ENCODE peak calls at places on chromosomes 11 and 22, in four cellular contexts. One of them, this sample, is unnamed.

GRCh38 chr11:125076378-125076945 is 13.4 kb downstream of the SLC37A2 start:
- DNase-seq in HepG2: no peak
- DNase-seq in K562: no peak
- DNase-seq in H1: no peak
- DNase-seq in this sample: no peak

GRCh38 chr22:31144223-31144622 is 3.9 kb upstream of the PLA2G3 start:
- DNase-seq in K562: no peak
- DNase-seq in HepG2: no peak
- DNase-seq in H1: no peak
- DNase-seq in this sample: no peak

GRCh38 chr11:114395776-114396175 is 4.5 kb downstream of the C11orf71 start:
- DNase-seq in HepG2: peak
- DNase-seq in K562: peak
- DNase-seq in H1: no peak
- DNase-seq in this sample: no peak

GRCh38 chr11:96246718-96247540 is 96.1 kb downstream of the MAML2 start:
- DNase-seq in HepG2: peak
- DNase-seq in H1: no peak
- DNase-seq in K562: no peak
- DNase-seq in this sample: no peak

GRCh38 chr11:73716153-73717056 is 44.5 kb downstream of the RAB6A start:
- DNase-seq in H1: no peak
- DNase-seq in K562: no peak
- DNase-seq in HepG2: peak
- DNase-seq in this sample: no peak

GRCh38 chr11:71499125-71499524 is 27.9 kb upstream of the KRTAP5-7 start:
- DNase-seq in HepG2: no peak
- DNase-seq in K562: no peak
- DNase-seq in H1: no peak
- DNase-seq in this sample: no peak

GRCh38 chr11:8267831-8268529 is 4.3 kb upstream of the LMO1 start:
- DNase-seq in HepG2: no peak
- DNase-seq in K562: no peak
- DNase-seq in H1: peak
- DNase-seq in this sample: no peak

GRCh38 chr11:124872741-124873140 is 7.5 kb downstream of the ROBO3 start:
- DNase-seq in H1: no peak
- DNase-seq in K562: peak
- DNase-seq in HepG2: no peak
- DNase-seq in this sample: no peak

GRCh38 chr22:23688121-23688520 is 2.7 kb upstream of the RGL4 start:
- DNase-seq in K562: no peak
- DNase-seq in H1: no peak
- DNase-seq in HepG2: no peak
- DNase-seq in this sample: no peak

GRCh38 chr11:119375629-119376196 is 5.8 kb downstream of the USP2 start:
- DNase-seq in HepG2: peak
- DNase-seq in H1: peak
- DNase-seq in K562: peak
- DNase-seq in this sample: no peak

GRCh38 chr11:114058026-114058706 is 1.3 kb upstream of the ZBTB16 start:
- DNase-seq in HepG2: no peak
- DNase-seq in H1: peak
- DNase-seq in K562: no peak
- DNase-seq in this sample: no peak

GRCh38 chr11:131109256-131109655 is 193.0 kb upstream of the SNX19 start:
- DNase-seq in HepG2: no peak
- DNase-seq in K562: no peak
- DNase-seq in H1: no peak
- DNase-seq in this sample: no peak
- TF ChIP-seq ATF2 in HepG2: no peak
- TF ChIP-seq ATF2 in K562: no peak
- TF ChIP-seq ATF2 in H1: no peak
- TF ChIP-seq ATF2 in this sample: no peak

DNA sequence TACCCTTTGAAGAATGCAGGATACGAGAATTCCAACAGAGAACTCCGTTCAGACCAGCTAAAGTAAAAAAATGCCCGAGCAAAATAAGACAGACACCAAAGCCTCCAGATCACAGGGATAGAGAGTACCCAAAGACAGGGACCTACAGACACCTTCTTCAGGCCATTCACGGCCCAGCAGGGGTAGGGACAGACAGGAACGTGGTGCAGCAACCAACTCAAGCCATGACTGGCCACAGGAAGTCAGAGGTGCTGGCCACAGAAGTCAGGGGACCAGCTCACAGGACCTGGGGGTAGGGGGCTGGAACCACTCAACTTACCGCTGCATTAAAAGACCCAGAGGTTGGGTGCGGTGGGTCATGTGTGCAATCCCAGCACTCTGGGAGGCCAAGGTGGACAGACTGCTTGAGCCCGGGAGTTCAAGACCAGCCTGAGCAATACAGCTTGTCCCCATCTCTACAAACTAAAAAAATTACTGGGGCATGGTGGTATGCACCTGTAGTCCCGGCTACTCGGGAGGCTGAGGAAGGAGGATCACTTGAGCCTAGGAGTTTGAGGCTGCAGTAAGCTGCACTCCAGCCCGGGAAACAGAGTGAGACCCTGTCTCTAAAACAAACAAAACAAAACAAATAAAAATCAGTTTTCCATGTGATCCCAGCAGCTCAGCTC is 39.9 kb upstream of the COMT start:
- DNase-seq in H1: no peak
- DNase-seq in HepG2: no peak
- DNase-seq in K562: no peak
- DNase-seq in this sample: no peak
- H3K4me3 ChIP-seq in H1: no peak
- H3K4me3 ChIP-seq in HepG2: no peak
- H3K4me3 ChIP-seq in K562: no peak
- H3K4me3 ChIP-seq in this sample: no peak

DNA sequence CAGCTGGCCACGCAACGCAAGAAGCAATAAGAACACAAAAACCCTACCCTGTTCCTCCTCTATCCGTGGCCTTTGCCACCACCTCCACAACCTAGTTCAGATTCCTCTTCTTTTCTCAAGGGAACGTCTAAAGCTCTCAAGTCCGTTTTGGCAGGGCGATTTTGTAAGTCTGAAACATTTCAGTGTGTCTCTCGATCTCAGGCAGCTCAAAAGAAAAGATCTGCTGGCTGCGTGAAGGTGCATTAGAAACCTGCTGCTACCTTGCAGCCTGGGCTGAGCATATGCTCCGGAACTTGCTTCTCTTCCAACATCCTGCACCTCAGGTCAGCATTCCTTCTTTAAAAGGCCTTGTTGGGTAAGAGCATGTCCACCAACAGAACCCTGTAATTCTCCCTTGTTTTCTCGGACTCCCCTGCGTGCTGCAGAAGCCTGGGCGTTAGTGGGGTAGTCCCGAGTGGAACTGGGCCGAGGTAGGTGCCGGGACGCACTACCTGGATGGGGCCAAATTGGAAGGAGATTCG is 1.5 kb downstream of the LGR4 start:
- DNase-seq in H1: no peak
- DNase-seq in HepG2: peak
- DNase-seq in K562: no peak
- DNase-seq in this sample: no peak
- TF ChIP-seq ATF2 in H1: no peak
- TF ChIP-seq ATF2 in HepG2: no peak
- TF ChIP-seq ATF2 in K562: no peak
- TF ChIP-seq ATF2 in this sample: no peak

GRCh38 chr11:72633068-72633467 is 41.2 kb downstream of the PDE2A start:
- DNase-seq in K562: peak
- DNase-seq in HepG2: no peak
- DNase-seq in H1: no peak
- DNase-seq in this sample: no peak
- H3K4me3 ChIP-seq in K562: no peak
- H3K4me3 ChIP-seq in HepG2: no peak
- H3K4me3 ChIP-seq in H1: no peak
- H3K4me3 ChIP-seq in this sample: no peak

GRCh38 chr11:95108671-95109551 is 19.3 kb downstream of the ENDOD1 start:
- DNase-seq in HepG2: no peak
- DNase-seq in H1: no peak
- DNase-seq in K562: peak
- DNase-seq in this sample: no peak

GRCh38 chr11:95104916-95105315 is 15.3 kb downstream of the ENDOD1 start:
- DNase-seq in K562: no peak
- DNase-seq in HepG2: no peak
- DNase-seq in H1: no peak
- DNase-seq in this sample: no peak

GRCh38 chr11:95104121-95104830 is 14.6 kb downstream of the ENDOD1 start:
- DNase-seq in HepG2: no peak
- DNase-seq in K562: no peak
- DNase-seq in H1: no peak
- DNase-seq in this sample: no peak

GRCh38 chr11:95111923-95112540 is 22.4 kb downstream of the ENDOD1 start:
- DNase-seq in H1: no peak
- DNase-seq in HepG2: no peak
- DNase-seq in K562: no peak
- DNase-seq in this sample: no peak

GRCh38 chr11:95108159-95108611 is 18.5 kb downstream of the ENDOD1 start:
- DNase-seq in K562: no peak
- DNase-seq in H1: no peak
- DNase-seq in HepG2: no peak
- DNase-seq in this sample: no peak
- TF ChIP-seq ATF2 in K562: no peak
- TF ChIP-seq ATF2 in H1: no peak
- TF ChIP-seq ATF2 in HepG2: no peak
- TF ChIP-seq ATF2 in this sample: no peak

This sample was measured in GM12878.